ENCODE peak calls at places on chromosomes 2 and 18, in seven cellular contexts. One of them, this sample, is unnamed.

GRCh38 chr2:120823551-120823950 is 87.9 kb downstream of the GLI2 start:
- DNase-seq in NCI-H1694: no peak
- DNase-seq in left ventricle myocardium superior: no peak
- DNase-seq in endothelial cell: no peak
- DNase-seq in skeletal muscle cell: no peak
- DNase-seq in heart left ventricle: no peak
- DNase-seq in stimulated activated CD4-positive, alpha-beta T cell treated with anti-CD3 and anti-CD28 coated beads, Interleukin-2, amount 100 ng/mL, for 24 hours: no peak
- DNase-seq in this sample: no peak

GRCh38 chr18:10312316-10313015 is 142.0 kb upstream of the APCDD1 start:
- DNase-seq in NCI-H1694: no peak
- DNase-seq in left ventricle myocardium superior: no peak
- DNase-seq in endothelial cell: no peak
- DNase-seq in skeletal muscle cell: no peak
- DNase-seq in heart left ventricle: no peak
- DNase-seq in stimulated activated CD4-positive, alpha-beta T cell treated with anti-CD3 and anti-CD28 coated beads, Interleukin-2, amount 100 ng/mL, for 24 hours: no peak
- DNase-seq in this sample: no peak

GRCh38 chr2:239716536-239717318 is 308.4 kb downstream of the NDUFA10 start:
- DNase-seq in NCI-H1694: no peak
- DNase-seq in left ventricle myocardium superior: peak; percentile 59
- DNase-seq in endothelial cell: no peak
- DNase-seq in skeletal muscle cell: no peak
- DNase-seq in heart left ventricle: no peak
- DNase-seq in stimulated activated CD4-positive, alpha-beta T cell treated with anti-CD3 and anti-CD28 coated beads, Interleukin-2, amount 100 ng/mL, for 24 hours: no peak
- DNase-seq in this sample: no peak

GRCh38 chr18:9987931-9988330 is 74.1 kb downstream of the VAPA start:
- DNase-seq in NCI-H1694: no peak
- DNase-seq in left ventricle myocardium superior: no peak
- DNase-seq in endothelial cell: no peak
- DNase-seq in skeletal muscle cell: no peak
- DNase-seq in heart left ventricle: no peak
- DNase-seq in stimulated activated CD4-positive, alpha-beta T cell treated with anti-CD3 and anti-CD28 coated beads, Interleukin-2, amount 100 ng/mL, for 24 hours: no peak
- DNase-seq in this sample: no peak

GRCh38 chr2:237968048-237968862 is 1.4 kb downstream of the UBE2F start:
- DNase-seq in NCI-H1694: peak; percentile 32
- DNase-seq in left ventricle myocardium superior: no peak
- DNase-seq in endothelial cell: no peak
- DNase-seq in skeletal muscle cell: peak; percentile 47
- DNase-seq in heart left ventricle: no peak
- DNase-seq in stimulated activated CD4-positive, alpha-beta T cell treated with anti-CD3 and anti-CD28 coated beads, Interleukin-2, amount 100 ng/mL, for 24 hours: peak; percentile 43
- DNase-seq in this sample: peak; percentile 76

GRCh38 chr2:136117909-136118818 is at the start of gene CXCR4:
- DNase-seq in NCI-H1694: peak; percentile 87
- DNase-seq in left ventricle myocardium superior: peak; percentile 80
- DNase-seq in endothelial cell: peak; percentile 86
- DNase-seq in skeletal muscle cell: no peak
- DNase-seq in heart left ventricle: peak; percentile 73
- DNase-seq in stimulated activated CD4-positive, alpha-beta T cell treated with anti-CD3 and anti-CD28 coated beads, Interleukin-2, amount 100 ng/mL, for 24 hours: peak; percentile 83
- DNase-seq in this sample: no peak

GRCh38 chr18:23356915-23357421 is 96.1 kb upstream of the RIOK3 start:
- DNase-seq in NCI-H1694: no peak
- DNase-seq in left ventricle myocardium superior: no peak
- DNase-seq in endothelial cell: no peak
- DNase-seq in skeletal muscle cell: no peak
- DNase-seq in heart left ventricle: no peak
- DNase-seq in stimulated activated CD4-positive, alpha-beta T cell treated with anti-CD3 and anti-CD28 coated beads, Interleukin-2, amount 100 ng/mL, for 24 hours: no peak
- DNase-seq in this sample: no peak

GRCh38 chr2:11899264-11899818 is 152.9 kb downstream of the LPIN1 start:
- DNase-seq in NCI-H1694: no peak
- DNase-seq in left ventricle myocardium superior: no peak
- DNase-seq in endothelial cell: no peak
- DNase-seq in skeletal muscle cell: peak; percentile 56
- DNase-seq in heart left ventricle: no peak
- DNase-seq in stimulated activated CD4-positive, alpha-beta T cell treated with anti-CD3 and anti-CD28 coated beads, Interleukin-2, amount 100 ng/mL, for 24 hours: no peak
- DNase-seq in this sample: no peak

GRCh38 chr2:172179045-172179742 is 76.5 kb upstream of the DLX2 start:
- DNase-seq in NCI-H1694: no peak
- DNase-seq in left ventricle myocardium superior: no peak
- DNase-seq in endothelial cell: no peak
- DNase-seq in skeletal muscle cell: no peak
- DNase-seq in heart left ventricle: no peak
- DNase-seq in stimulated activated CD4-positive, alpha-beta T cell treated with anti-CD3 and anti-CD28 coated beads, Interleukin-2, amount 100 ng/mL, for 24 hours: peak; percentile 10
- DNase-seq in this sample: no peak

GRCh38 chr2:240561325-240561971 is 1.3 kb downstream of the DUSP28 start:
- DNase-seq in NCI-H1694: no peak
- DNase-seq in left ventricle myocardium superior: no peak
- DNase-seq in endothelial cell: no peak
- DNase-seq in skeletal muscle cell: peak; percentile 24
- DNase-seq in heart left ventricle: no peak
- DNase-seq in stimulated activated CD4-positive, alpha-beta T cell treated with anti-CD3 and anti-CD28 coated beads, Interleukin-2, amount 100 ng/mL, for 24 hours: no peak
- DNase-seq in this sample: no peak

GRCh38 chr2:24304098-24304497 is 56.2 kb downstream of the ITSN2 start:
- DNase-seq in NCI-H1694: no peak
- DNase-seq in left ventricle myocardium superior: peak; percentile 81
- DNase-seq in endothelial cell: no peak
- DNase-seq in skeletal muscle cell: peak; percentile 86
- DNase-seq in heart left ventricle: peak; percentile 90
- DNase-seq in stimulated activated CD4-positive, alpha-beta T cell treated with anti-CD3 and anti-CD28 coated beads, Interleukin-2, amount 100 ng/mL, for 24 hours: no peak
- DNase-seq in this sample: no peak

GRCh38 chr2:148876589-148877402 is 1.8 kb downstream of the KIF5C start:
- DNase-seq in NCI-H1694: peak; percentile 83
- DNase-seq in left ventricle myocardium superior: peak; percentile 43
- DNase-seq in endothelial cell: peak; percentile 60
- DNase-seq in skeletal muscle cell: no peak
- DNase-seq in heart left ventricle: no peak
- DNase-seq in stimulated activated CD4-positive, alpha-beta T cell treated with anti-CD3 and anti-CD28 coated beads, Interleukin-2, amount 100 ng/mL, for 24 hours: peak; percentile 40
- DNase-seq in this sample: no peak

GRCh38 chr2:5692561-5693287 is 540 bp downstream of the SOX11 start:
- DNase-seq in NCI-H1694: no peak
- DNase-seq in left ventricle myocardium superior: no peak
- DNase-seq in endothelial cell: peak; percentile 58
- DNase-seq in skeletal muscle cell: no peak
- DNase-seq in heart left ventricle: no peak
- DNase-seq in stimulated activated CD4-positive, alpha-beta T cell treated with anti-CD3 and anti-CD28 coated beads, Interleukin-2, amount 100 ng/mL, for 24 hours: no peak
- DNase-seq in this sample: no peak

GRCh38 chr2:45004569-45005181 is 4.6 kb downstream of the SIX2 start:
- DNase-seq in NCI-H1694: no peak
- DNase-seq in left ventricle myocardium superior: no peak
- DNase-seq in endothelial cell: peak; percentile 46
- DNase-seq in skeletal muscle cell: no peak
- DNase-seq in heart left ventricle: no peak
- DNase-seq in stimulated activated CD4-positive, alpha-beta T cell treated with anti-CD3 and anti-CD28 coated beads, Interleukin-2, amount 100 ng/mL, for 24 hours: no peak
- DNase-seq in this sample: no peak

GRCh38 chr2:146821836-146822316 is 1023.0 kb upstream of the ACVR2A start:
- DNase-seq in NCI-H1694: no peak
- DNase-seq in left ventricle myocardium superior: no peak
- DNase-seq in endothelial cell: no peak
- DNase-seq in skeletal muscle cell: peak; percentile 57
- DNase-seq in heart left ventricle: no peak
- DNase-seq in stimulated activated CD4-positive, alpha-beta T cell treated with anti-CD3 and anti-CD28 coated beads, Interleukin-2, amount 100 ng/mL, for 24 hours: no peak
- DNase-seq in this sample: no peak

GRCh38 chr2:240983996-240984498 is 14.4 kb upstream of the SNED1 start:
- DNase-seq in NCI-H1694: no peak
- DNase-seq in left ventricle myocardium superior: no peak
- DNase-seq in endothelial cell: no peak
- DNase-seq in skeletal muscle cell: no peak
- DNase-seq in heart left ventricle: no peak
- DNase-seq in stimulated activated CD4-positive, alpha-beta T cell treated with anti-CD3 and anti-CD28 coated beads, Interleukin-2, amount 100 ng/mL, for 24 hours: no peak
- DNase-seq in this sample: no peak

GRCh38 chr2:42856891-42857632 is 64.7 kb upstream of the HAAO start:
- DNase-seq in NCI-H1694: no peak
- DNase-seq in left ventricle myocardium superior: no peak
- DNase-seq in endothelial cell: no peak
- DNase-seq in skeletal muscle cell: no peak
- DNase-seq in heart left ventricle: no peak
- DNase-seq in stimulated activated CD4-positive, alpha-beta T cell treated with anti-CD3 and anti-CD28 coated beads, Interleukin-2, amount 100 ng/mL, for 24 hours: no peak
- DNase-seq in this sample: no peak

GRCh38 chr2:96872591-96873349 is 2.9 kb upstream of the SEMA4C start:
- DNase-seq in NCI-H1694: no peak
- DNase-seq in left ventricle myocardium superior: no peak
- DNase-seq in endothelial cell: no peak
- DNase-seq in skeletal muscle cell: no peak
- DNase-seq in heart left ventricle: no peak
- DNase-seq in stimulated activated CD4-positive, alpha-beta T cell treated with anti-CD3 and anti-CD28 coated beads, Interleukin-2, amount 100 ng/mL, for 24 hours: no peak
- DNase-seq in this sample: no peak

GRCh38 chr18:47772374-47773248 is 157.8 kb downstream of the SMAD2 start:
- DNase-seq in NCI-H1694: peak; percentile 8
- DNase-seq in left ventricle myocardium superior: peak; percentile 68
- DNase-seq in endothelial cell: peak; percentile 84
- DNase-seq in skeletal muscle cell: no peak
- DNase-seq in heart left ventricle: no peak
- DNase-seq in stimulated activated CD4-positive, alpha-beta T cell treated with anti-CD3 and anti-CD28 coated beads, Interleukin-2, amount 100 ng/mL, for 24 hours: peak; percentile 79
- DNase-seq in this sample: no peak

GRCh38 chr2:208254118-208254870 is 577 bp downstream of the IDH1 start:
- DNase-seq in NCI-H1694: peak; percentile 40
- DNase-seq in left ventricle myocardium superior: peak; percentile 92
- DNase-seq in endothelial cell: peak; percentile 89
- DNase-seq in skeletal muscle cell: no peak
- DNase-seq in heart left ventricle: peak; percentile 86
- DNase-seq in stimulated activated CD4-positive, alpha-beta T cell treated with anti-CD3 and anti-CD28 coated beads, Interleukin-2, amount 100 ng/mL, for 24 hours: peak; percentile 84
- DNase-seq in this sample: peak; percentile 53

GRCh38 chr2:10444463-10444862 is 3.7 kb downstream of the ODC1 start:
- DNase-seq in NCI-H1694: no peak
- DNase-seq in left ventricle myocardium superior: no peak
- DNase-seq in endothelial cell: no peak
- DNase-seq in skeletal muscle cell: no peak
- DNase-seq in heart left ventricle: no peak
- DNase-seq in stimulated activated CD4-positive, alpha-beta T cell treated with anti-CD3 and anti-CD28 coated beads, Interleukin-2, amount 100 ng/mL, for 24 hours: peak; percentile 61
- DNase-seq in this sample: no peak

GRCh38 chr18:22822024-22822423 is 111.1 kb upstream of the RBBP8 start:
- DNase-seq in NCI-H1694: no peak
- DNase-seq in left ventricle myocardium superior: no peak
- DNase-seq in endothelial cell: no peak
- DNase-seq in skeletal muscle cell: peak; percentile 62
- DNase-seq in heart left ventricle: no peak
- DNase-seq in stimulated activated CD4-positive, alpha-beta T cell treated with anti-CD3 and anti-CD28 coated beads, Interleukin-2, amount 100 ng/mL, for 24 hours: no peak
- DNase-seq in this sample: no peak

GRCh38 chr2:27860111-27860510 is 30.1 kb downstream of the RBKS start:
- DNase-seq in NCI-H1694: no peak
- DNase-seq in left ventricle myocardium superior: no peak
- DNase-seq in endothelial cell: no peak
- DNase-seq in skeletal muscle cell: peak; percentile 57
- DNase-seq in heart left ventricle: no peak
- DNase-seq in stimulated activated CD4-positive, alpha-beta T cell treated with anti-CD3 and anti-CD28 coated beads, Interleukin-2, amount 100 ng/mL, for 24 hours: no peak
- DNase-seq in this sample: no peak

GRCh38 chr2:155100261-155100660 is 401.8 kb downstream of the KCNJ3 start:
- DNase-seq in NCI-H1694: no peak
- DNase-seq in left ventricle myocardium superior: no peak
- DNase-seq in endothelial cell: no peak
- DNase-seq in skeletal muscle cell: no peak
- DNase-seq in heart left ventricle: no peak
- DNase-seq in stimulated activated CD4-positive, alpha-beta T cell treated with anti-CD3 and anti-CD28 coated beads, Interleukin-2, amount 100 ng/mL, for 24 hours: no peak
- DNase-seq in this sample: no peak

GRCh38 chr2:67322361-67323001 is 74.7 kb upstream of the ETAA1 start:
- DNase-seq in NCI-H1694: peak; percentile 18
- DNase-seq in left ventricle myocardium superior: no peak
- DNase-seq in endothelial cell: peak; percentile 31
- DNase-seq in skeletal muscle cell: no peak
- DNase-seq in heart left ventricle: peak; percentile 43
- DNase-seq in stimulated activated CD4-positive, alpha-beta T cell treated with anti-CD3 and anti-CD28 coated beads, Interleukin-2, amount 100 ng/mL, for 24 hours: no peak
- DNase-seq in this sample: no peak

This sample was measured in GM12864.